ENCODE peak calls at places on chromosomes 3 and 15, in eight cellular contexts. B is GM20000, D is memory B cell, O is SW480, L is NAMALWA, K is uterus, H is GOT3, N is H4. U is an unnamed sample.

GRCh38 chr15:57560976-57561711 is 30.6 kb upstream of the MYZAP start:
- DNase-seq in D (peak), O (peak), L (peak), H (no peak), K (peak), N (peak), B (peak), U (peak)

GRCh38 chr3:18758047-18758704 is 333.0 kb upstream of the SATB1 start:
- DNase-seq in D (peak), O (peak), H (no peak), L (peak), K (no peak), N (peak), B (peak), U (peak)

GRCh38 chr3:52452570-52453221 is 1.1 kb downstream of the TNNC1 start:
- DNase-seq in D (no peak), B (no peak), H (no peak), N (no peak), L (no peak), K (no peak), O (peak), U (no peak)

GRCh38 chr15:48688493-48688892 is 43.0 kb upstream of the FBN1 start:
- DNase-seq in N (no peak), B (no peak), O (no peak), H (no peak), L (no peak), D (no peak), K (no peak), U (no peak)

GRCh38 chr15:77032052-77032646 is 37.2 kb downstream of the PSTPIP1 start:
- DNase-seq in O (no peak), B (no peak), K (peak), H (no peak), N (no peak), L (no peak), D (no peak), U (no peak)

GRCh38 chr3:32140943-32141342 is 34.5 kb downstream of the GPD1L start:
- DNase-seq in N (no peak), H (no peak), L (no peak), K (no peak), O (no peak), D (no peak), B (no peak), U (no peak)

GRCh38 chr3:64108784-64109317 is 85.6 kb upstream of the PSMD6 start:
- DNase-seq in K (no peak), N (no peak), L (no peak), O (no peak), B (no peak), H (no peak), D (no peak), U (peak)

GRCh38 chr15:67225336-67225735 is 29.1 kb downstream of the AAGAB start:
- DNase-seq in O (no peak), L (no peak), H (no peak), B (no peak), N (no peak), K (no peak), D (no peak), U (no peak)